ENCODE peak calls at places on chromosomes 6 and 20, in four cellular contexts. D, J, W and K are unnamed samples. For H3K9me3 and H3K36me3, the result is how much of the 10 kb centered on the place peaks cover.

GRCh38 chr20:13008761-13009681 is at the start of gene SPTLC3:
- DNase-seq in D (no peak), J (peak), W (no peak), K (no peak)

GRCh38 chr6:53266553-53267090 is 82.1 kb downstream of the ELOVL5 start:
- DNase-seq in D (no peak), W (no peak), J (no peak), K (no peak)

GRCh38 chr6:28683945-28684538 is 158.4 kb downstream of the GPX5 start:
- DNase-seq in W (peak), D (peak), J (no peak), K (no peak)

GRCh38 chr6:114887037-114887436 is 544.2 kb upstream of the HS3ST5 start:
- DNase-seq in W (no peak), D (no peak), J (no peak), K (no peak)

GRCh38 chr6:102742033-102742432 is 1348.5 kb downstream of the GRIK2 start:
- DNase-seq in W (no peak), D (no peak), J (no peak), K (no peak)

GRCh38 chr6:73747293-73747692 is 51.3 kb downstream of the CD109 start:
- DNase-seq in D (no peak), J (no peak), W (no peak), K (no peak)

GRCh38 chr20:19930461-19930860 is 86.7 kb upstream of the NAA20 start:
- DNase-seq in J (no peak), D (no peak), W (no peak), K (no peak)

GRCh38 chr6:43827898-43828297 is 57.9 kb downstream of the VEGFA start:
- DNase-seq in W (no peak), D (no peak), J (no peak), K (no peak)

GRCh38 chr20:31988430-31989015 is 20.6 kb downstream of the XKR7 start:
- DNase-seq in W (no peak), J (no peak), D (no peak), K (no peak)

GRCh38 chr6:3036861-3037469 is 31.3 kb upstream of the RIPK1 start:
- DNase-seq in D (no peak), J (no peak), W (no peak), K (no peak)

GRCh38 chr6:41836022-41836659 is 48.6 kb downstream of the TOMM6 start:
- DNase-seq in W (no peak), D (no peak), J (no peak), K (no peak)

GRCh38 chr6:75751443-75751842 is 2.4 kb downstream of the MYO6 start:
- DNase-seq in J (no peak), W (no peak), D (no peak), K (no peak)

GRCh38 chr20:4886771-4887527 is 114.4 kb downstream of the SLC23A2 start:
- DNase-seq in D (no peak), W (peak), J (no peak), K (no peak)

GRCh38 chr6:80003841-80004198 is 629 bp upstream of the TTK start:
- DNase-seq in W (peak), J (no peak), D (no peak), K (no peak)

DNA sequence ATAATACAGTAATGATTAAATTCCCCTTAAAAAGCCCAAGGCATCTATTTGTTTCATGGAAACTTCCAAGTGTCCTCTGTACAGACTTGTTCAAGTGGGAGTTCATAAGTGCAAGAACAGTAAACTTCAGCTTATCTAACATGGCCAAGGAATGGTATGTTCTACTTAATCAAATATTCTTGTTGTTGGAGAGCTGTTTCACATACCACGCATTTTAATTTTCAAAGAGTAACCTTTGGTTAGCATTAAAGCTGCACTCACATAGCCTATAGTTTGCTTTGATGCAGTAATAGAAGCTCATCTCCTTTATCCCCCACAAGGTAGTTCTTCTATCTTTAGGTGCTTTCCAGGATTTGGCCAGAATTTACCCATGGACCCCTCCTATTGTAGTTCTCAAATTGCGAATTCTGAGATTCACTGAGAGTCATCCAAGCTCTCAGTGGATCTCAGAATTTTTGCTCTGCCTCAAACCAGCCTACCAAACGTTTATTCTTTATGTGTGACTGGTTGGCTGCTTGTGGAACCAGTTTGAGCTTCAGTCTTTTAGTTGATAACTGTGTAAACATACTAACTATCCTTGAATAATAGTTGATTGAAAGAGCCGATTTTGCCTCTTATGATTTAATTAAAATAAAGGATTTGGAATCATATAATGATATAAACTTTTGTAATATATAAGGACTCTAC is 668.0 kb upstream of the FLRT3 start:
- DNase-seq in D (no peak), W (no peak), J (peak), K (no peak)
- TF ChIP-seq POLR2AphosphoS5 in D (no peak), W (no peak), J (peak), K (no peak)

GRCh38 chr6:100463685-100464161 is 998 bp downstream of the SIM1 start:
- DNase-seq in J (no peak), D (no peak), W (no peak), K (no peak)
- H3K9me3 ChIP-seq in J (under half), D (under half), W (under half), K (under half)

GRCh38 chr20:41034239-41034638 is 5.6 kb downstream of the TOP1 start:
- DNase-seq in W (no peak), J (no peak), D (no peak), K (no peak)
- H3K36me3 ChIP-seq in W (under half), J (under half), D (under half), K (half or more)

GRCh38 chr20:51830538-51830937 is 28.2 kb upstream of the SALL4 start:
- DNase-seq in D (no peak), J (no peak), W (no peak), K (no peak)

GRCh38 chr20:51831891-51832675 is 29.8 kb upstream of the SALL4 start:
- DNase-seq in D (no peak), J (no peak), W (no peak), K (peak)

GRCh38 chr20:51828762-51829161 is 26.4 kb upstream of the SALL4 start:
- DNase-seq in D (no peak), W (no peak), J (no peak), K (no peak)

GRCh38 chr20:51837436-51837835 is 35.1 kb upstream of the SALL4 start:
- DNase-seq in W (no peak), D (no peak), J (no peak), K (no peak)

GRCh38 chr20:51833326-51833725 is 31.0 kb upstream of the SALL4 start:
- DNase-seq in D (no peak), W (no peak), J (no peak), K (no peak)
- TF ChIP-seq POLR2AphosphoS5 in D (no peak), W (no peak), J (no peak), K (no peak)

GRCh38 chr6:168796106-168796505 is 355.1 kb downstream of the SMOC2 start:
- DNase-seq in D (no peak), J (no peak), W (no peak), K (no peak)
- H3K9me3 ChIP-seq in D (under half), J (under half), W (under half), K (under half)

GRCh38 chr6:78836610-78837009 is 30.7 kb upstream of the IRAK1BP1 start:
- DNase-seq in J (no peak), D (no peak), W (no peak), K (no peak)
- H3K36me3 ChIP-seq in J (under half), D (under half), W (under half), K (under half)